ENCODE peak calls at places on chromosomes 1 and 21, in ten cellular contexts. I is K562, M is suprapubic skin, N is stomach, L is ovary, G is adrenal gland, D is tibial nerve, T is IMR-90, C is endothelial cell of umbilical vein, X is heart left ventricle. Z is an unnamed sample. For H3K27me3, the result is how much of the 10 kb centered on the place peaks cover.

GRCh38 chr1:222798975-222799374 is 15.9 kb upstream of the DISP1 start:
- DNase-seq in T (no peak), I (no peak), C (no peak), N (no peak), L (no peak), D (no peak), G (no peak), M (no peak), X (no peak), Z (no peak)

GRCh38 chr1:21779613-21780521 is 3.1 kb downstream of the USP48 start:
- DNase-seq in C (peak), T (no peak), N (no peak), L (no peak), D (no peak), X (no peak), M (no peak), I (peak), G (no peak), Z (no peak)

GRCh38 chr1:57162607-57163235 is 196.9 kb upstream of the C8B start:
- DNase-seq in X (peak), T (no peak), N (no peak), G (no peak), L (no peak), I (no peak), C (no peak), M (no peak), D (no peak), Z (no peak)

GRCh38 chr1:9361630-9362256 is 69.0 kb downstream of the SPSB1 start:
- DNase-seq in D (no peak), N (no peak), I (no peak), X (no peak), T (peak), C (no peak), G (no peak), L (no peak), M (no peak), Z (no peak)

GRCh38 chr1:215777370-215777925 is 210.3 kb downstream of the KCTD3 start:
- DNase-seq in N (no peak), X (no peak), C (no peak), L (no peak), M (no peak), G (no peak), I (no peak), T (peak), D (no peak), Z (no peak)

GRCh38 chr1:179955318-179955638 is 668 bp downstream of the CEP350 start:
- DNase-seq in X (peak), L (no peak), C (peak), T (peak), G (no peak), D (peak), N (no peak), I (no peak), M (no peak), Z (no peak)

GRCh38 chr1:55869050-55869449 is 653.9 kb upstream of the USP24 start:
- DNase-seq in N (no peak), G (no peak), L (no peak), X (peak), I (no peak), M (no peak), C (no peak), D (peak), T (no peak), Z (peak)

GRCh38 chr1:54153548-54154439 is 994 bp upstream of the CDCP2 start:
- DNase-seq in N (peak), X (no peak), L (peak), D (peak), I (no peak), M (peak), T (peak), C (no peak), G (peak), Z (peak)

GRCh38 chr1:192846950-192847349 is 38.1 kb downstream of the RGS2 start:
- DNase-seq in T (no peak), D (no peak), I (no peak), M (no peak), N (no peak), X (no peak), C (no peak), L (no peak), G (no peak), Z (no peak)

GRCh38 chr1:44867801-44868200 is 24.7 kb upstream of the PTCH2 start:
- DNase-seq in L (no peak), C (no peak), G (no peak), M (no peak), D (no peak), I (no peak), X (no peak), N (no peak), T (no peak), Z (no peak)

GRCh38 chr1:78104322-78104721 is 58.6 kb downstream of the GIPC2 start:
- DNase-seq in X (no peak), G (no peak), N (no peak), D (no peak), M (no peak), C (peak), L (no peak), T (peak), I (no peak), Z (no peak)

GRCh38 chr1:202915146-202915545 is 11.9 kb downstream of the KLHL12 start:
- DNase-seq in I (no peak), L (no peak), M (no peak), C (no peak), G (no peak), T (no peak), D (no peak), N (no peak), X (no peak), Z (no peak)

GRCh38 chr1:53326598-53327182 is 1.2 kb downstream of the LRP8 start:
- DNase-seq in X (no peak), T (no peak), C (peak), N (no peak), L (no peak), D (no peak), M (no peak), I (peak), G (peak), Z (peak)

GRCh38 chr1:45122724-45123123 is 83.7 kb downstream of the ZSWIM5 start:
- DNase-seq in D (no peak), X (no peak), M (no peak), G (no peak), N (no peak), T (no peak), C (no peak), L (no peak), I (no peak), Z (no peak)

GRCh38 chr1:204506969-204507316 is 9.3 kb upstream of the MDM4 start:
- DNase-seq in T (peak), D (peak), N (peak), I (peak), L (peak), M (peak), C (peak), X (peak), G (peak), Z (peak)

GRCh38 chr1:115677570-115677969 is 35.8 kb downstream of the VANGL1 start:
- DNase-seq in T (no peak), D (no peak), M (no peak), I (peak), C (no peak), X (no peak), G (no peak), L (no peak), N (no peak), Z (no peak)

GRCh38 chr1:226589008-226589733 is 40.6 kb downstream of the STUM start:
- DNase-seq in C (no peak), D (no peak), M (no peak), X (peak), N (no peak), I (no peak), T (no peak), G (peak), L (peak), Z (peak)

GRCh38 chr1:222233441-222234180 is 314.3 kb downstream of the HHIPL2 start:
- DNase-seq in M (no peak), G (no peak), T (peak), D (no peak), C (no peak), I (peak), X (no peak), L (no peak), N (no peak), Z (no peak)

GRCh38 chr1:234125714-234126113 is 221.2 kb downstream of the SLC35F3 start:
- DNase-seq in D (no peak), M (no peak), X (no peak), N (no peak), G (no peak), T (no peak), I (no peak), C (no peak), L (no peak), Z (no peak)
- H3K27me3 ChIP-seq in D (under half), M (half or more), X (under half), N (under half), G (under half), T (under half), I (under half), C (under half), L (under half), Z (under half)

GRCh38 chr1:27633298-27633610 is 1.7 kb downstream of the FGR start:
- DNase-seq in M (no peak), L (no peak), X (no peak), G (no peak), N (no peak), C (no peak), T (no peak), I (no peak), D (no peak), Z (no peak)
- TF ChIP-seq POLR2A in M (no peak), L (no peak), X (no peak), G (no peak), N (no peak), C (no peak), T (no peak), I (no peak), D (no peak), Z (no peak)

DNA sequence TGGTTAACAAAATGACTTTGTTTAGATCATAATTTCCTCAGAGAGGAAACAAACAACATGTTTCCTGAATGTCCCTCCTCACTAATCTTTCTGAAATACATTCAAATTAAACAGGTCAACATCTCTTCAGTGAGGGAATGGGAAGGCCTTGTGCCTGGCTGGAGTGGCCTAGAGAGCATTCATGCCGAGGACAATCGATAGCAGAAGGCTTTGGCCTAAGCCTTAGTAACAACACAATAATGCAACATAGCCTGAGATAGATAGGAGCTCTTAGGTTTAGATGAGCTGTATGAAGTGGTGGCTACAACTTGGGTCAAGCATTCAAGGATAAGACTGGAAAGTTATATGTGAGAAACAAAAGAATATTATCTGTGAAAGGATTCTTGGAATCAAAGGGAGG is 37.4 kb downstream of the ILDR2 start:
- DNase-seq in T (no peak), M (no peak), G (no peak), N (no peak), C (no peak), L (no peak), X (no peak), I (no peak), D (no peak), Z (no peak)
- H3K27me3 ChIP-seq in T (under half), M (under half), G (under half), N (under half), C (under half), L (under half), X (under half), I (under half), D (under half), Z (under half)

DNA sequence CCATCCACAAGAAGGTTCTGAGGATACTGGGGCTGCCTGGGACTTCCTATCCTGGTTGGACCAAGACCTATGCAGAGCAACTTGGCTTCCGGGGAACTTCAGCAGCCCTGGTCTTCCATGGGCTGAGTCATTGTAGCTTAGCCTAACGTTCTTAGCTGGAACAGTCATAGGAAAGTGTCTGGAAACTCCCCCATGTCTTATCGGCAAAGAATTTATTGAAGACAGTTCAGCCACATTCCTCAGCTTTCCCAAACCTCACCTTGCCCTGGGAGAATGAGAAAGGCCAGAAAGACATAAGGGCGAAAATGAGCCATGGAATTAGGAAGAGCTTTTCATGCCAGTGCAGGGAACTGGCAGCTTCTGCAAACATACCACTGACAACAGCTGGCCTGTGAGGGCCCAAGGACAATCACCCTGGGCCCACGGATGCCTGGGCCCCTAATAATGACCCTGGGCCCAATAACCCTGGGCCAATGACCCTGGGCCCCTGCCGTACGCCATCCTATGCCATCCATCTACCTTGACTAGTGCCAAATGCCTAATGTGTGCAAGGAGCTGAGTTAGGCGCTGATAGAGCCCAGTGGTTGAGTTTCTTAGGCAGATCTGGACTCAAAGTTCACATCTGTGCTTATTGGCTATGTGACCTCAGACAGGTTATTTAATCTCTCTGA is 114.4 kb upstream of the GADD45A start:
- DNase-seq in L (no peak), M (no peak), I (peak), T (peak), G (no peak), X (no peak), D (no peak), N (no peak), C (peak), Z (no peak)
- TF ChIP-seq POLR2A in L (no peak), M (no peak), I (no peak), T (no peak), G (no peak), X (no peak), D (no peak), N (no peak), C (no peak), Z (no peak)

GRCh38 chr21:42678618-42679295 is 25.3 kb downstream of the PDE9A start:
- DNase-seq in G (no peak), L (no peak), X (no peak), I (no peak), N (no peak), C (no peak), M (no peak), T (no peak), D (no peak), Z (no peak)
- H3K27me3 ChIP-seq in G (under half), L (under half), X (under half), I (half or more), N (under half), C (under half), M (under half), T (under half), D (under half), Z (under half)

GRCh38 chr21:43658094-43658725 is 1.1 kb downstream of the HSF2BP start:
- DNase-seq in N (no peak), C (no peak), X (no peak), T (no peak), M (no peak), L (peak), I (no peak), D (no peak), G (no peak), Z (no peak)

GRCh38 chr21:43658769-43659135 is 536 bp downstream of the HSF2BP start:
- DNase-seq in D (no peak), M (peak), X (no peak), G (peak), C (no peak), I (no peak), N (no peak), L (peak), T (no peak), Z (peak)

GRCh38 chr21:43657355-43658093 is 1.8 kb downstream of the HSF2BP start:
- DNase-seq in L (peak), C (peak), T (no peak), M (peak), X (peak), D (no peak), I (no peak), N (no peak), G (peak), Z (no peak)

GRCh38 chr21:43662286-43662685 is 2.9 kb downstream of the RRP1B start:
- DNase-seq in M (no peak), L (no peak), T (peak), D (no peak), I (no peak), N (no peak), X (no peak), C (no peak), G (no peak), Z (no peak)

GRCh38 chr21:43659136-43660000 is at the start of the genes HSF2BP and RRP1B:
- DNase-seq in C (peak), N (peak), I (peak), L (peak), M (peak), G (peak), X (peak), T (peak), D (peak), Z (peak)
- TF ChIP-seq POLR2A in C (peak), N (no peak), I (peak), L (peak), M (peak), G (peak), X (peak), T (peak), D (peak), Z (peak)

GRCh38 chr1:47445823-47446567 is 8.2 kb downstream of the FOXD2 start:
- DNase-seq in X (no peak), C (no peak), N (no peak), D (no peak), G (no peak), I (no peak), T (no peak), L (no peak), M (no peak), Z (no peak)

GRCh38 chr1:47448462-47449233 is 10.8 kb downstream of the FOXD2 start:
- DNase-seq in X (no peak), L (no peak), I (no peak), N (no peak), M (no peak), T (no peak), C (no peak), D (no peak), G (no peak), Z (no peak)

GRCh38 chr1:47452426-47452825 is 14.6 kb downstream of the FOXD2 start:
- DNase-seq in M (no peak), T (no peak), G (no peak), N (no peak), I (no peak), X (no peak), L (no peak), D (no peak), C (no peak), Z (no peak)

GRCh38 chr1:47449702-47450552 is 12.1 kb downstream of the FOXD2 start:
- DNase-seq in G (peak), X (no peak), M (no peak), C (no peak), N (peak), I (peak), T (no peak), L (no peak), D (no peak), Z (no peak)

DNA sequence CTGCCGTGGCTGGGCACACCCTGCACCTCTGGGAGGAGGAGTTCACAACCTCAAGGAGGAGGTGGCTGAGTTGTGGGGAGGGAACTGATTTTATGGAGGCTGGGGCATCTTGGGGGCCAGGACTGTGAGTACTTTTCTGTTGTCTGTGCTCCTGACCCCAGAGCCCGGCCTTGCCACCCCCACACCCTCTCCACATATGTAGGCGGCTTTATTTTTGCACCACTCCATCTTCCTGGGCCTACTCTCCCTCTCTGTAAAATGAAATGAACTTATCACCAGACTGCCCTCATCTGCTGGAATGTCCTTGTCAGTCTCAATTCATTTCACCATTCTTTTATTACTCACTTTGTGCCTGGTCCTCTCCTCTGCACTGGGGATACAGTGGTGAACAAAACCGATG is 12.8 kb downstream of the FOXD2 start:
- DNase-seq in C (no peak), M (no peak), N (no peak), T (no peak), D (no peak), G (no peak), L (no peak), I (no peak), X (no peak), Z (no peak)
- H3K27me3 ChIP-seq in C (half or more), M (half or more), N (half or more), T (half or more), D (under half), G (under half), L (under half), I (half or more), X (half or more), Z (under half)

DNA sequence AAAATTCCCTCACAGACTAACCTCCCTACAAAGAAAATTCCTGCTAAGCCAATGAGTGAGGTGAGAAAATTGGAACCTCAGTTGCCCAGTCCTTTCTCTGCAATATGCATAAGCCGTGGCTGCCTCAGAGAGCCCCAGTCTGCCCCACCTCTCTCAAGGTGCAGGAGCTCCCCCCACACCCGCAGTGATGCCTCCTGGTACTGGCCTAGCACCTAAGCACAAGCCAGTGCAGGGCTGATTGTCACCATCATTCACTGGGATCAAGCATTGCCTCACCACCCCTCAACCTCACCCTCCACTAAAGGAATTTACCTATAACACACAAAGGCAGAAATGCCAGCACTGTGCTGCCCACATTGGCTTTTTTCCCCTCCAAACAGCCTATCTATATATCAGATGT is 56.9 kb downstream of the CD34 start:
- DNase-seq in C (no peak), D (no peak), M (no peak), X (no peak), L (no peak), N (no peak), I (no peak), T (no peak), G (no peak), Z (no peak)
- TF ChIP-seq POLR2A in C (no peak), D (no peak), M (no peak), X (no peak), L (no peak), N (no peak), I (no peak), T (no peak), G (no peak), Z (no peak)

Z was measured in uterus.